ENCODE peak calls at places on chromosome 11, in ten cellular contexts. One of them, this sample, is unnamed.
A peak's percentile ranks its signal among the peaks of the same experiment; 100 is the strongest.

GRCh38 chr11:26276798-26277424 is 55.0 kb upstream of the ANO3 start:
- DNase-seq in cardiac fibroblast: peak; percentile 87
- DNase-seq in WERI-Rb-1: peak; percentile 48
- DNase-seq in tibial nerve: peak; percentile 21
- DNase-seq in astrocyte of the spinal cord: peak; percentile 73
- DNase-seq in sigmoid colon: peak; percentile 66
- DNase-seq in A549: peak; percentile 10
- DNase-seq in effector memory CD4-positive, alpha-beta T cell: no peak
- DNase-seq in neuronal stem cell: peak; percentile 75
- DNase-seq in naive thymus-derived CD4-positive, alpha-beta T cell: peak; percentile 4
- DNase-seq in this sample: peak; percentile 13

GRCh38 chr11:35138949-35139881 is at the start of gene CD44:
- DNase-seq in cardiac fibroblast: peak; percentile 91
- DNase-seq in WERI-Rb-1: no peak
- DNase-seq in tibial nerve: peak; percentile 35
- DNase-seq in astrocyte of the spinal cord: peak; percentile 89
- DNase-seq in sigmoid colon: peak; percentile 90
- DNase-seq in A549: peak; percentile 83
- DNase-seq in effector memory CD4-positive, alpha-beta T cell: peak; percentile 79
- DNase-seq in neuronal stem cell: peak; percentile 18
- DNase-seq in naive thymus-derived CD4-positive, alpha-beta T cell: peak; percentile 78
- DNase-seq in this sample: peak; percentile 95

GRCh38 chr11:77377734-77378133 is 76.2 kb upstream of the GDPD4 start:
- DNase-seq in cardiac fibroblast: peak; percentile 13
- DNase-seq in WERI-Rb-1: no peak
- DNase-seq in tibial nerve: no peak
- DNase-seq in astrocyte of the spinal cord: peak; percentile 33
- DNase-seq in sigmoid colon: no peak
- DNase-seq in A549: no peak
- DNase-seq in effector memory CD4-positive, alpha-beta T cell: no peak
- DNase-seq in neuronal stem cell: no peak
- DNase-seq in naive thymus-derived CD4-positive, alpha-beta T cell: no peak
- DNase-seq in this sample: no peak

GRCh38 chr11:34732831-34733230 is 111.9 kb downstream of the EHF start:
- DNase-seq in cardiac fibroblast: no peak
- DNase-seq in WERI-Rb-1: peak; percentile 12
- DNase-seq in tibial nerve: no peak
- DNase-seq in astrocyte of the spinal cord: no peak
- DNase-seq in sigmoid colon: no peak
- DNase-seq in A549: no peak
- DNase-seq in effector memory CD4-positive, alpha-beta T cell: no peak
- DNase-seq in neuronal stem cell: no peak
- DNase-seq in naive thymus-derived CD4-positive, alpha-beta T cell: no peak
- DNase-seq in this sample: no peak

GRCh38 chr11:31795706-31796522 is 15.2 kb downstream of the PAX6 start:
- DNase-seq in cardiac fibroblast: no peak
- DNase-seq in WERI-Rb-1: no peak
- DNase-seq in tibial nerve: no peak
- DNase-seq in astrocyte of the spinal cord: no peak
- DNase-seq in sigmoid colon: no peak
- DNase-seq in A549: no peak
- DNase-seq in effector memory CD4-positive, alpha-beta T cell: no peak
- DNase-seq in neuronal stem cell: no peak
- DNase-seq in naive thymus-derived CD4-positive, alpha-beta T cell: no peak
- DNase-seq in this sample: no peak

GRCh38 chr11:117717485-117718314 is 79.3 kb downstream of the DSCAML1 start:
- DNase-seq in cardiac fibroblast: no peak
- DNase-seq in WERI-Rb-1: no peak
- DNase-seq in tibial nerve: no peak
- DNase-seq in astrocyte of the spinal cord: no peak
- DNase-seq in sigmoid colon: peak; percentile 51
- DNase-seq in A549: peak; percentile 51
- DNase-seq in effector memory CD4-positive, alpha-beta T cell: no peak
- DNase-seq in neuronal stem cell: no peak
- DNase-seq in naive thymus-derived CD4-positive, alpha-beta T cell: no peak
- DNase-seq in this sample: peak; percentile 7

GRCh38 chr11:26344647-26345046 is 12.7 kb downstream of the ANO3 start:
- DNase-seq in cardiac fibroblast: peak; percentile 67
- DNase-seq in WERI-Rb-1: no peak
- DNase-seq in tibial nerve: no peak
- DNase-seq in astrocyte of the spinal cord: peak; percentile 5
- DNase-seq in sigmoid colon: no peak
- DNase-seq in A549: no peak
- DNase-seq in effector memory CD4-positive, alpha-beta T cell: no peak
- DNase-seq in neuronal stem cell: no peak
- DNase-seq in naive thymus-derived CD4-positive, alpha-beta T cell: no peak
- DNase-seq in this sample: no peak

GRCh38 chr11:78453140-78453935 is 35.7 kb upstream of the GAB2 start:
- DNase-seq in cardiac fibroblast: peak; percentile 15
- DNase-seq in WERI-Rb-1: no peak
- DNase-seq in tibial nerve: no peak
- DNase-seq in astrocyte of the spinal cord: peak; percentile 32
- DNase-seq in sigmoid colon: no peak
- DNase-seq in A549: no peak
- DNase-seq in effector memory CD4-positive, alpha-beta T cell: no peak
- DNase-seq in neuronal stem cell: no peak
- DNase-seq in naive thymus-derived CD4-positive, alpha-beta T cell: no peak
- DNase-seq in this sample: no peak

GRCh38 chr11:8735094-8735493 is 52.5 kb downstream of the RPL27A start:
- DNase-seq in cardiac fibroblast: no peak
- DNase-seq in WERI-Rb-1: no peak
- DNase-seq in tibial nerve: no peak
- DNase-seq in astrocyte of the spinal cord: no peak
- DNase-seq in sigmoid colon: no peak
- DNase-seq in A549: no peak
- DNase-seq in effector memory CD4-positive, alpha-beta T cell: no peak
- DNase-seq in neuronal stem cell: no peak
- DNase-seq in naive thymus-derived CD4-positive, alpha-beta T cell: no peak
- DNase-seq in this sample: no peak

GRCh38 chr11:92894197-92894596 is 75.3 kb upstream of the MTNR1B start:
- DNase-seq in cardiac fibroblast: no peak
- DNase-seq in WERI-Rb-1: no peak
- DNase-seq in tibial nerve: no peak
- DNase-seq in astrocyte of the spinal cord: peak; percentile 38
- DNase-seq in sigmoid colon: no peak
- DNase-seq in A549: no peak
- DNase-seq in effector memory CD4-positive, alpha-beta T cell: no peak
- DNase-seq in neuronal stem cell: no peak
- DNase-seq in naive thymus-derived CD4-positive, alpha-beta T cell: no peak
- DNase-seq in this sample: no peak

GRCh38 chr11:21289686-21290085 is 620.3 kb downstream of the NELL1 start:
- DNase-seq in cardiac fibroblast: no peak
- DNase-seq in WERI-Rb-1: no peak
- DNase-seq in tibial nerve: no peak
- DNase-seq in astrocyte of the spinal cord: no peak
- DNase-seq in sigmoid colon: no peak
- DNase-seq in A549: no peak
- DNase-seq in effector memory CD4-positive, alpha-beta T cell: no peak
- DNase-seq in neuronal stem cell: no peak
- DNase-seq in naive thymus-derived CD4-positive, alpha-beta T cell: no peak
- DNase-seq in this sample: no peak

GRCh38 chr11:64150481-64151239 is 15.3 kb downstream of the MACROD1 start:
- DNase-seq in cardiac fibroblast: no peak
- DNase-seq in WERI-Rb-1: no peak
- DNase-seq in tibial nerve: no peak
- DNase-seq in astrocyte of the spinal cord: no peak
- DNase-seq in sigmoid colon: no peak
- DNase-seq in A549: no peak
- DNase-seq in effector memory CD4-positive, alpha-beta T cell: no peak
- DNase-seq in neuronal stem cell: no peak
- DNase-seq in naive thymus-derived CD4-positive, alpha-beta T cell: no peak
- DNase-seq in this sample: no peak

GRCh38 chr11:64013141-64013896 is 22.4 kb upstream of the FLRT1 start:
- DNase-seq in cardiac fibroblast: no peak
- DNase-seq in WERI-Rb-1: no peak
- DNase-seq in tibial nerve: no peak
- DNase-seq in astrocyte of the spinal cord: no peak
- DNase-seq in sigmoid colon: no peak
- DNase-seq in A549: no peak
- DNase-seq in effector memory CD4-positive, alpha-beta T cell: no peak
- DNase-seq in neuronal stem cell: no peak
- DNase-seq in naive thymus-derived CD4-positive, alpha-beta T cell: no peak
- DNase-seq in this sample: no peak

GRCh38 chr11:80255021-80255420 is 814.2 kb upstream of the TENM4 start:
- DNase-seq in cardiac fibroblast: no peak
- DNase-seq in WERI-Rb-1: no peak
- DNase-seq in tibial nerve: no peak
- DNase-seq in astrocyte of the spinal cord: no peak
- DNase-seq in sigmoid colon: no peak
- DNase-seq in A549: no peak
- DNase-seq in effector memory CD4-positive, alpha-beta T cell: no peak
- DNase-seq in neuronal stem cell: no peak
- DNase-seq in naive thymus-derived CD4-positive, alpha-beta T cell: no peak
- DNase-seq in this sample: no peak
- H3K4me3 ChIP-seq in cardiac fibroblast: no peak overlapping the region
- H3K4me3 ChIP-seq in WERI-Rb-1: no peak overlapping the region
- H3K4me3 ChIP-seq in tibial nerve: no peak overlapping the region
- H3K4me3 ChIP-seq in astrocyte of the spinal cord: no peak overlapping the region
- H3K4me3 ChIP-seq in sigmoid colon: no peak overlapping the region
- H3K4me3 ChIP-seq in A549: no peak overlapping the region
- H3K4me3 ChIP-seq in effector memory CD4-positive, alpha-beta T cell: no peak overlapping the region
- H3K4me3 ChIP-seq in neuronal stem cell: no peak overlapping the region
- H3K4me3 ChIP-seq in naive thymus-derived CD4-positive, alpha-beta T cell: no peak overlapping the region
- H3K4me3 ChIP-seq in this sample: no peak overlapping the region

DNA sequence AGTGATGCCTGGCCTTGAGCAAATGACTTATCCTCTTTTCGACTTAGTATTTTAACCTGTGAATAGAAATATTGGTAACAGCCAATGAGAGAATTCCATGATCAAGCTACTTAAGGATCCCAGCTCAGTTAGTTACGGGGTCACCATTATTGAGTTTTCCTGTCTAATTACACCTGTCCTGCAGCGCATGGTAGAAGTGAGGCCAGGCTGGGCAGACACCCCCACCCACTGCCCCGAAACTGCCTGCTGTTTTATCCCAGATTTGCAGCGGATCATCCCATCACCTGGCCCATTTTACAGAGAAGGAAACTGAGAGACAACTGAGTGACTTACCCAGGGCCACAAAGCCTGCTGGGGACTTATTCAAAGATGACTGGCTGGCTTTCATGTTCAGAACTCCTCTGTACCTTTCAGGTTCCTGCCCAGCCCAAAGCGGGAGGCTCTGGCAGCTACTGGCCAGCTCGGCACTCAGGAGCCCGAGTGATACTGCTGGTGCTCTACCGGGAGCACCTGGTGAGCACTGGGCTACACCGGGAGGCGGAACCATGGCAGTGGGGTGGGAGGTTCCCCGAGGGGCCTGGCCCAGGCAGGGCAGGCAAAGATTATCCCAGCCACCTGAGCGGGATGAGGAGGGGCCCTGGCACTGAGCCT is 1.4 kb downstream of the MUS81 start:
- DNase-seq in cardiac fibroblast: no peak
- DNase-seq in WERI-Rb-1: peak; percentile 13
- DNase-seq in tibial nerve: no peak
- DNase-seq in astrocyte of the spinal cord: no peak
- DNase-seq in sigmoid colon: peak; percentile 70
- DNase-seq in A549: no peak
- DNase-seq in effector memory CD4-positive, alpha-beta T cell: no peak
- DNase-seq in neuronal stem cell: no peak
- DNase-seq in naive thymus-derived CD4-positive, alpha-beta T cell: no peak
- DNase-seq in this sample: no peak
- H3K4me3 ChIP-seq in cardiac fibroblast: peak overlapping the region; percentile 74
- H3K4me3 ChIP-seq in WERI-Rb-1: peak overlapping the region; percentile 96
- H3K4me3 ChIP-seq in tibial nerve: peak overlapping the region; percentile 69
- H3K4me3 ChIP-seq in astrocyte of the spinal cord: peak overlapping the region; percentile 95
- H3K4me3 ChIP-seq in sigmoid colon: peak overlapping the region; percentile 98
- H3K4me3 ChIP-seq in A549: peak overlapping the region; percentile 70
- H3K4me3 ChIP-seq in effector memory CD4-positive, alpha-beta T cell: peak overlapping the region; percentile 96
- H3K4me3 ChIP-seq in neuronal stem cell: peak overlapping the region; percentile 38
- H3K4me3 ChIP-seq in naive thymus-derived CD4-positive, alpha-beta T cell: peak overlapping the region; percentile 65
- H3K4me3 ChIP-seq in this sample: peak overlapping the region; percentile 90

GRCh38 chr11:4643084-4643483 is 698 bp upstream of the OR51E1 start:
- DNase-seq in cardiac fibroblast: peak; percentile 38
- DNase-seq in WERI-Rb-1: no peak
- DNase-seq in tibial nerve: no peak
- DNase-seq in astrocyte of the spinal cord: no peak
- DNase-seq in sigmoid colon: no peak
- DNase-seq in A549: no peak
- DNase-seq in effector memory CD4-positive, alpha-beta T cell: no peak
- DNase-seq in neuronal stem cell: no peak
- DNase-seq in naive thymus-derived CD4-positive, alpha-beta T cell: no peak
- DNase-seq in this sample: no peak

GRCh38 chr11:4641501-4641900 is 2.3 kb upstream of the OR51E1 start:
- DNase-seq in cardiac fibroblast: no peak
- DNase-seq in WERI-Rb-1: no peak
- DNase-seq in tibial nerve: no peak
- DNase-seq in astrocyte of the spinal cord: no peak
- DNase-seq in sigmoid colon: no peak
- DNase-seq in A549: no peak
- DNase-seq in effector memory CD4-positive, alpha-beta T cell: no peak
- DNase-seq in neuronal stem cell: no peak
- DNase-seq in naive thymus-derived CD4-positive, alpha-beta T cell: no peak
- DNase-seq in this sample: no peak

GRCh38 chr11:4642043-4642442 is 1.7 kb upstream of the OR51E1 start:
- DNase-seq in cardiac fibroblast: no peak
- DNase-seq in WERI-Rb-1: no peak
- DNase-seq in tibial nerve: no peak
- DNase-seq in astrocyte of the spinal cord: no peak
- DNase-seq in sigmoid colon: no peak
- DNase-seq in A549: no peak
- DNase-seq in effector memory CD4-positive, alpha-beta T cell: no peak
- DNase-seq in neuronal stem cell: no peak
- DNase-seq in naive thymus-derived CD4-positive, alpha-beta T cell: no peak
- DNase-seq in this sample: no peak

GRCh38 chr11:4644233-4644632 is 451 bp downstream of the OR51E1 start:
- DNase-seq in cardiac fibroblast: no peak
- DNase-seq in WERI-Rb-1: no peak
- DNase-seq in tibial nerve: no peak
- DNase-seq in astrocyte of the spinal cord: no peak
- DNase-seq in sigmoid colon: no peak
- DNase-seq in A549: no peak
- DNase-seq in effector memory CD4-positive, alpha-beta T cell: no peak
- DNase-seq in neuronal stem cell: no peak
- DNase-seq in naive thymus-derived CD4-positive, alpha-beta T cell: no peak
- DNase-seq in this sample: no peak

GRCh38 chr11:4643682-4644081 is at the start of gene OR51E1:
- DNase-seq in cardiac fibroblast: no peak
- DNase-seq in WERI-Rb-1: no peak
- DNase-seq in tibial nerve: no peak
- DNase-seq in astrocyte of the spinal cord: no peak
- DNase-seq in sigmoid colon: no peak
- DNase-seq in A549: no peak
- DNase-seq in effector memory CD4-positive, alpha-beta T cell: no peak
- DNase-seq in neuronal stem cell: no peak
- DNase-seq in naive thymus-derived CD4-positive, alpha-beta T cell: no peak
- DNase-seq in this sample: no peak
- H3K4me3 ChIP-seq in cardiac fibroblast: no peak within 1 kb of the TSS
- H3K4me3 ChIP-seq in WERI-Rb-1: no peak within 1 kb of the TSS
- H3K4me3 ChIP-seq in tibial nerve: no peak within 1 kb of the TSS
- H3K4me3 ChIP-seq in astrocyte of the spinal cord: no peak within 1 kb of the TSS
- H3K4me3 ChIP-seq in sigmoid colon: no peak within 1 kb of the TSS
- H3K4me3 ChIP-seq in A549: no peak within 1 kb of the TSS
- H3K4me3 ChIP-seq in effector memory CD4-positive, alpha-beta T cell: no peak within 1 kb of the TSS
- H3K4me3 ChIP-seq in neuronal stem cell: no peak within 1 kb of the TSS
- H3K4me3 ChIP-seq in naive thymus-derived CD4-positive, alpha-beta T cell: no peak within 1 kb of the TSS
- H3K4me3 ChIP-seq in this sample: no peak within 1 kb of the TSS

DNA sequence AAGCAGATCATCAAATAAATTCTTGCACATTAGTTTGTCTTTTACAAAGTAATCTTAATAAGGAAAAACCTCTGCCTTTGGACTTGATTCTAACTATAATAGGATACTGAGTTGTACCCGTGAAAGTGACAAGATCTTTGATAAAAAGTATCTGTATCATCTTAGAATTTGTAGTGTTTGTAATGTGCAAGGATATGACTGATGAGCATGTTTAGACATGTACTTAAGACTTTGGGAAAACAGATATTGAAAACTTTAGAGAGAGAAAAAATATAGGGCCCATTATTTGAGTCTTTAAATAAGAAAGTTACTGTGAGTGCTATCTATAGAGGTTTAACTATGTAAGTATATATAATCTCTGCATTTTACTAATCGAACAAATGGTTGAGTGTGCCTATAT is 9.0 kb upstream of the TMEM135 start:
- DNase-seq in cardiac fibroblast: no peak
- DNase-seq in WERI-Rb-1: no peak
- DNase-seq in tibial nerve: no peak
- DNase-seq in astrocyte of the spinal cord: no peak
- DNase-seq in sigmoid colon: no peak
- DNase-seq in A549: no peak
- DNase-seq in effector memory CD4-positive, alpha-beta T cell: no peak
- DNase-seq in neuronal stem cell: no peak
- DNase-seq in naive thymus-derived CD4-positive, alpha-beta T cell: no peak
- DNase-seq in this sample: no peak
- H3K4me3 ChIP-seq in cardiac fibroblast: no peak overlapping the region
- H3K4me3 ChIP-seq in WERI-Rb-1: no peak overlapping the region
- H3K4me3 ChIP-seq in tibial nerve: no peak overlapping the region
- H3K4me3 ChIP-seq in astrocyte of the spinal cord: no peak overlapping the region
- H3K4me3 ChIP-seq in sigmoid colon: no peak overlapping the region
- H3K4me3 ChIP-seq in A549: no peak overlapping the region
- H3K4me3 ChIP-seq in effector memory CD4-positive, alpha-beta T cell: no peak overlapping the region
- H3K4me3 ChIP-seq in neuronal stem cell: no peak overlapping the region
- H3K4me3 ChIP-seq in naive thymus-derived CD4-positive, alpha-beta T cell: no peak overlapping the region
- H3K4me3 ChIP-seq in this sample: no peak overlapping the region